ENCODE peak calls at places on chromosomes 5 and 9, in seven cellular contexts. M is AG09309; N is stimulated activated CD4-positive, alpha-beta T cell treated with anti-CD3 and anti-CD28 coated beads, Interleukin-12 subunit alpha, Interleukin-12 subunit beta, amount 100 ng/mL, for 24 hours; U is natural killer cell; J is activated T-cell treated with anti-CD3 and anti-CD28 coated beads, Interleukin-2, amount 50 U/mL, for 4 hours; O is EL; B is pulmonary artery endothelial cell. G is an unnamed sample.

GRCh38 chr5:82100303-82101077 is 128.7 kb downstream of the ATG10 start:
- DNase-seq in M (no peak), N (no peak), U (no peak), J (no peak), O (peak), B (no peak), G (peak)

GRCh38 chr5:93995126-93995621 is 253.8 kb upstream of the POU5F2 start:
- DNase-seq in M (peak), N (no peak), U (no peak), J (no peak), O (peak), B (no peak), G (peak)

GRCh38 chr9:15606667-15607472 is 54.0 kb downstream of the CCDC171 start:
- DNase-seq in M (no peak), N (no peak), U (no peak), J (no peak), O (peak), B (no peak), G (peak)

GRCh38 chr5:1933364-1934055 is 50.8 kb upstream of the IRX4 start:
- DNase-seq in M (no peak), N (no peak), U (no peak), J (no peak), O (no peak), B (no peak), G (no peak)

GRCh38 chr5:149644629-149645028 is 63.3 kb downstream of the ARHGEF37 start:
- DNase-seq in M (no peak), N (no peak), U (no peak), J (no peak), O (no peak), B (no peak), G (no peak)

GRCh38 chr9:71628247-71628646 is 140.1 kb downstream of the CEMIP2 start:
- DNase-seq in M (no peak), N (no peak), U (no peak), J (no peak), O (peak), B (no peak), G (no peak)

GRCh38 chr5:121221483-121221882 is 630.2 kb upstream of the FTMT start:
- DNase-seq in M (no peak), N (no peak), U (no peak), J (no peak), O (no peak), B (no peak), G (no peak)

GRCh38 chr5:80961376-80962281 is 1.5 kb downstream of the RASGRF2 start:
- DNase-seq in M (no peak), N (peak), U (no peak), J (peak), O (no peak), B (no peak), G (no peak)

GRCh38 chr9:7234144-7234543 is 476.4 kb downstream of the KDM4C start:
- DNase-seq in M (no peak), N (peak), U (no peak), J (no peak), O (peak), B (no peak), G (peak)

GRCh38 chr5:139669681-139670368 is 21.7 kb downstream of the CXXC5 start:
- DNase-seq in M (no peak), N (no peak), U (peak), J (no peak), O (no peak), B (no peak), G (no peak)

GRCh38 chr5:116361171-116361967 is 213.3 kb downstream of the SEMA6A start:
- DNase-seq in M (no peak), N (no peak), U (no peak), J (no peak), O (no peak), B (no peak), G (no peak)

GRCh38 chr5:128146671-128147070 is 63.1 kb downstream of the SLC12A2 start:
- DNase-seq in M (no peak), N (no peak), U (no peak), J (no peak), O (no peak), B (no peak), G (no peak)

GRCh38 chr9:89542461-89543021 is 44.6 kb upstream of the SEMA4D start:
- DNase-seq in M (no peak), N (no peak), U (no peak), J (no peak), O (no peak), B (no peak), G (no peak)

GRCh38 chr5:57004800-57005199 is 52.9 kb upstream of the MIER3 start:
- DNase-seq in M (no peak), N (no peak), U (no peak), J (no peak), O (no peak), B (no peak), G (no peak)

GRCh38 chr9:108180511-108180910 is 675.3 kb downstream of the ACTL7B start:
- DNase-seq in M (no peak), N (no peak), U (no peak), J (no peak), O (no peak), B (no peak), G (no peak)

GRCh38 chr5:55691265-55692105 is 20.6 kb downstream of the SLC38A9 start:
- DNase-seq in M (no peak), N (no peak), U (no peak), J (no peak), O (peak), B (no peak), G (no peak)

GRCh38 chr5:53490747-53491146 is 10.3 kb downstream of the FST start:
- DNase-seq in M (peak), N (no peak), U (no peak), J (no peak), O (peak), B (no peak), G (peak)

GRCh38 chr9:29802454-29802853 is 2229.2 kb upstream of the C9orf72 start:
- DNase-seq in M (no peak), N (no peak), U (no peak), J (no peak), O (no peak), B (no peak), G (no peak)

GRCh38 chr9:96048116-96048953 is 172.8 kb downstream of the ERCC6L2 start:
- DNase-seq in M (no peak), N (no peak), U (no peak), J (no peak), O (no peak), B (peak), G (no peak)

GRCh38 chr9:121281614-121282291 is 13.8 kb downstream of the GSN start:
- DNase-seq in M (no peak), N (no peak), U (no peak), J (no peak), O (peak), B (no peak), G (no peak)

GRCh38 chr9:84647699-84648098 is 21.8 kb upstream of the NTRK2 start:
- DNase-seq in M (no peak), N (no peak), U (no peak), J (no peak), O (no peak), B (no peak), G (no peak)

G was measured in HFF-Myc.